ENCODE peak calls at places on chromosomes 6 and 20, in ten cellular contexts. U is right atrium auricular region; A is mammary epithelial cell; M is colonic mucosa; I is CD8-positive, alpha-beta memory T cell; W is H1; R is OCI-LY7; B is ascending aorta; N is cardiac muscle cell; Z is ovary. H is an unnamed sample. For H3K4me1 and H3K36me3, the result is how much of the 10 kb centered on the place peaks cover.

GRCh38 chr6:32868257-32868788 is 14.3 kb downstream of the PSMB9 start:
- DNase-seq in I (peak), R (peak), A (peak), Z (peak), M (peak), N (peak), U (peak), B (no peak), W (peak), H (peak)

GRCh38 chr6:48567016-48567415 is 456.0 kb upstream of the PTCHD4 start:
- DNase-seq in A (peak), B (no peak), M (no peak), R (no peak), I (no peak), N (no peak), W (no peak), Z (no peak), U (no peak), H (peak)

GRCh38 chr6:9136141-9136865 is 701.0 kb upstream of the SLC35B3 start:
- DNase-seq in N (no peak), B (no peak), M (no peak), A (no peak), I (no peak), R (no peak), Z (no peak), U (no peak), W (no peak), H (no peak)

GRCh38 chr20:46979603-46980241 is 85.1 kb downstream of the EYA2 start:
- DNase-seq in N (no peak), B (no peak), R (peak), U (no peak), Z (no peak), W (no peak), M (no peak), A (no peak), I (no peak), H (no peak)

GRCh38 chr20:33051333-33051732 is 2.4 kb upstream of the BPIFB3 start:
- DNase-seq in I (no peak), M (no peak), R (no peak), W (no peak), A (no peak), U (no peak), Z (no peak), B (no peak), N (no peak), H (no peak)

GRCh38 chr6:38445321-38445720 is 194.4 kb downstream of the BTBD9 start:
- DNase-seq in Z (no peak), N (no peak), R (no peak), B (no peak), A (no peak), M (no peak), I (no peak), U (no peak), W (no peak), H (no peak)

GRCh38 chr20:48143435-48144081 is 358.3 kb upstream of the SULF2 start:
- DNase-seq in R (no peak), B (no peak), A (no peak), Z (no peak), M (no peak), U (no peak), W (no peak), N (no peak), I (no peak), H (peak)

GRCh38 chr6:126094411-126094810 is 108.1 kb downstream of the TRMT11 start:
- DNase-seq in Z (no peak), N (no peak), I (no peak), U (no peak), R (no peak), W (no peak), B (no peak), A (peak), M (no peak), H (no peak)

GRCh38 chr6:140669321-140669720 is 1294.9 kb upstream of the CITED2 start:
- DNase-seq in Z (no peak), W (no peak), B (no peak), M (no peak), R (no peak), N (no peak), A (no peak), U (no peak), I (no peak), H (no peak)

GRCh38 chr20:14916360-14916759 is 578.9 kb upstream of the FLRT3 start:
- DNase-seq in Z (no peak), A (no peak), I (no peak), B (no peak), N (no peak), W (no peak), U (no peak), R (no peak), M (no peak), H (no peak)

GRCh38 chr6:148448371-148449010 is 105.9 kb downstream of the SASH1 start:
- DNase-seq in B (no peak), I (no peak), W (no peak), N (no peak), A (no peak), U (no peak), Z (no peak), R (no peak), M (no peak), H (no peak)

GRCh38 chr6:49570474-49571079 is 20.1 kb downstream of the C6orf141 start:
- DNase-seq in B (no peak), N (no peak), A (no peak), U (no peak), M (no peak), W (no peak), R (no peak), Z (no peak), I (no peak), H (no peak)

GRCh38 chr6:145263807-145264206 is 471.5 kb downstream of the EPM2A start:
- DNase-seq in U (no peak), B (no peak), I (no peak), Z (no peak), A (no peak), W (no peak), N (peak), M (no peak), R (no peak), H (no peak)

GRCh38 chr6:136309171-136309570 is 19.5 kb upstream of the BCLAF1 start:
- DNase-seq in Z (no peak), A (no peak), N (no peak), M (no peak), W (no peak), U (no peak), B (no peak), R (no peak), I (no peak), H (no peak)

GRCh38 chr20:21613512-21613911 is 92.0 kb upstream of the PAX1 start:
- DNase-seq in N (no peak), A (peak), U (no peak), W (no peak), M (peak), I (no peak), R (no peak), Z (no peak), B (no peak), H (no peak)

GRCh38 chr6:57283096-57283495 is 34.3 kb upstream of the PRIM2 start:
- DNase-seq in W (no peak), Z (no peak), N (no peak), A (peak), I (no peak), R (no peak), B (no peak), M (no peak), U (no peak), H (no peak)

GRCh38 chr6:24574809-24575208 is 71.2 kb downstream of the KIAA0319 start:
- DNase-seq in I (no peak), R (peak), M (no peak), A (peak), U (no peak), N (no peak), W (no peak), Z (no peak), B (no peak), H (no peak)

GRCh38 chr20:18263723-18264122 is 24.6 kb upstream of the ZNF133 start:
- DNase-seq in U (no peak), R (no peak), A (peak), M (peak), I (no peak), Z (no peak), B (no peak), W (no peak), N (no peak), H (no peak)

GRCh38 chr20:38878798-38879197 is 47.4 kb upstream of the FAM83D start:
- DNase-seq in N (peak), M (no peak), I (no peak), B (no peak), U (no peak), R (peak), Z (no peak), W (no peak), A (no peak), H (peak)

GRCh38 chr6:157804448-157805327 is 18.4 kb upstream of the SNX9 start:
- DNase-seq in R (no peak), Z (no peak), W (no peak), I (no peak), N (no peak), U (no peak), M (no peak), B (no peak), A (no peak), H (no peak)

GRCh38 chr6:107539409-107539808 is 49.5 kb downstream of the SOBP start:
- DNase-seq in I (no peak), M (no peak), B (no peak), R (no peak), A (no peak), U (no peak), N (no peak), W (no peak), Z (no peak), H (peak)

GRCh38 chr6:2797564-2798014 is 32.4 kb downstream of the WRNIP1 start:
- DNase-seq in R (no peak), U (no peak), A (no peak), B (no peak), M (no peak), I (no peak), N (no peak), W (no peak), Z (no peak), H (no peak)

GRCh38 chr6:111076024-111076680 is 11.2 kb upstream of the SLC16A10 start:
- DNase-seq in N (no peak), B (no peak), U (no peak), R (no peak), W (no peak), M (no peak), Z (no peak), A (no peak), I (no peak), H (no peak)

GRCh38 chr6:111068116-111068897 is 19.0 kb upstream of the SLC16A10 start:
- DNase-seq in N (no peak), W (no peak), A (no peak), M (no peak), I (no peak), Z (no peak), R (no peak), B (no peak), U (no peak), H (no peak)

GRCh38 chr6:111069722-111070406 is 17.4 kb upstream of the SLC16A10 start:
- DNase-seq in Z (no peak), N (no peak), U (no peak), R (no peak), M (no peak), I (no peak), W (no peak), B (no peak), A (no peak), H (no peak)

GRCh38 chr6:111070407-111070743 is 16.9 kb upstream of the SLC16A10 start:
- DNase-seq in Z (no peak), N (no peak), M (no peak), I (no peak), W (no peak), U (no peak), R (no peak), B (no peak), A (no peak), H (no peak)

DNA sequence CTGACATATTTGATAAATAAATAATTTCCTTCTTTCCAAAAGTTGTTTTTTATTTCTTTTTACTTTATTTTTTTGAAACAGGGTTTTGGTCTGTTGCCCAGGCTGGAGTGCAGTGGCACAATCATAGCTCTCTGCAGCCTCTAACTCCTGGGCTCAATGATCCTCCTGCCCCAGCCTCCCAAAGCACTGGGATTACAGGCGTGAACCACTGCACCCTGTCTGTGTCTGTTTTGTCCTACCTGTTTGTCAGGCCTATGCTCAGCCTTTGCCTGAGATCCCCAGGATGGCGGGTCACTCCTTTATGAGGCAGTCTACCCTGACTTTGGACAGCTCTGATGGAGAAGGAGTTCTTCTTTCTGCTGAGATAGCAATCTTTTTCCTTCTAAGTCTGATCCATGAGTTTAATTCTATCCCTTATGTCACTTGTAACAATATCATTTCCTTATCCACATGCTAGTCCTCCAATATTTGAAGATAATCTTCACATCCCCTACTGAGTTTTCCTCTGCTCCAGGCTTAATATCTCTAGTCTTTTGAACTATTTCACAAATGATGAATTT is 14.4 kb upstream of the SLC16A10 start:
- DNase-seq in W (no peak), Z (no peak), N (no peak), M (no peak), A (no peak), I (no peak), R (no peak), U (no peak), B (no peak), H (no peak)
- H3K4me1 ChIP-seq in W (under half), Z (under half), N (under half), M (under half), A (under half), I (under half), R (under half), U (under half), B (under half), H (under half)

GRCh38 chr6:89669002-89669401 is 30.5 kb upstream of the LYRM2 start:
- DNase-seq in R (no peak), U (no peak), W (no peak), N (no peak), B (no peak), M (no peak), A (no peak), I (no peak), Z (peak), H (no peak)
- H3K36me3 ChIP-seq in R (half or more), U (under half), W (half or more), N (half or more), B (under half), M (under half), A (under half), I (under half), Z (under half), H (half or more)

DNA sequence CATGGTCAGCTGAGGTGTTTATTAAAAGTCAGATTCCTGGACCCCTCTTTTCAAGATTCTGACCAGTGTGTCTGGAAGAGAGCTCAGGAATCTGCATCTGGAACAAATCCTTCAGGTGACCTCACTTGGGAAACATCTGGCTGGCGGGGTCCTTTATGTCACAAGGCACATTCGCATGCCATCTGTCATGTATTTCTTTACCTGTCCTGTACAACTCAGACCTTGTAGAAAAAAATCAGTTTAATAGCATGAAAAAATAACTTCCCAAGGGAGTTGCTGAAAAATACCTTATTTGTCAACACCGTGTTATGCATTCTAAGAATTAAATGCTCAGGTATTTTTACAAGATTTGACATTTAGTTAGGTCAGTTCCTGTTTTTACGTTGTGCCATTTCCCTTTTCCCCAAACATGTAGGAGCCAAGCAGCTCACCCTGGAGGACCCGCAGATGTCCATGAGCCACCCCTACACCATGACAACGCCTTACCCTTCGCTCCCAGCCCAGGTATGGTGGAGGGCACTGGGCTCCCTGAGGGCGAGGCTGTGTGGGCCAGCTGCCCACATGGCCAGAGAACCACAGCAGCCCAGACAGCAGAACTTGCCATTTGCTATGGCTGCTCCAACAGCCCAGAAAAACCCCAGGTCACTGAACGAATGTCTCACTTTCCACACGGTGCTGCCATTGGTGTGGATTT is 4.0 kb downstream of the IRF4 start:
- DNase-seq in U (no peak), B (no peak), R (no peak), N (no peak), I (no peak), A (no peak), M (no peak), W (no peak), Z (no peak), H (no peak)
- H3K4me3 ChIP-seq in U (no peak), B (no peak), R (no peak), N (no peak), I (no peak), A (no peak), M (no peak), W (no peak), Z (no peak), H (no peak)

GRCh38 chr20:44948513-44948912 is 11.7 kb downstream of the TOMM34 start:
- DNase-seq in A (no peak), N (no peak), I (no peak), R (no peak), Z (no peak), M (no peak), B (no peak), U (no peak), W (no peak), H (no peak)
- H3K4me1 ChIP-seq in A (under half), N (under half), I (under half), R (under half), Z (under half), M (under half), B (under half), U (under half), W (under half), H (under half)

H was measured in HAP-1.